ENCODE peak calls at places on chromosomes 16 and 17, in seven cellular contexts. S is NCI-H1417; Y is astrocyte of the spinal cord; W is activated gamma-delta T cell treated with Interleukin-2 at 50 U/mL for 16 hours; U is GM13977; F is fibroblast of the conjunctiva; Z is CD8-positive, alpha-beta T cell. I is an unnamed sample.

GRCh38 chr17:77214743-77215142 is 74.0 kb downstream of the SEC14L1 start:
- DNase-seq in Z (peak; percentile 26), W (no peak), F (no peak), U (no peak), S (peak; percentile 3), Y (peak; percentile 26), I (no peak)

GRCh38 chr16:74625500-74626350 is 18.8 kb upstream of the GLG1 start:
- DNase-seq in S (no peak), Y (no peak), Z (no peak), F (no peak), W (no peak), U (no peak), I (no peak)

GRCh38 chr17:17837966-17838962 is 1.5 kb upstream of the SREBF1 start:
- DNase-seq in Y (peak; percentile 44), F (no peak), W (no peak), Z (no peak), S (no peak), U (no peak), I (no peak)

GRCh38 chr17:55772086-55772485 is 21.2 kb downstream of the PCTP start:
- DNase-seq in F (no peak), Z (no peak), W (no peak), Y (no peak), U (no peak), S (no peak), I (no peak)

GRCh38 chr17:77815127-77815905 is 143.2 kb upstream of the TNRC6C start:
- DNase-seq in Z (no peak), F (no peak), Y (no peak), U (no peak), S (no peak), W (no peak), I (no peak)

GRCh38 chr16:8087597-8088279 is 502.6 kb downstream of the TMEM114 start:
- DNase-seq in S (no peak), Z (no peak), Y (no peak), W (no peak), F (no peak), U (no peak), I (no peak)

GRCh38 chr17:79091373-79091670 is 16.7 kb downstream of the ENGASE start:
- DNase-seq in W (no peak), Z (peak; percentile 12), U (no peak), Y (no peak), F (no peak), S (no peak), I (no peak)

GRCh38 chr17:48933035-48933434 is 11.6 kb downstream of the SNF8 start:
- DNase-seq in W (no peak), Z (no peak), U (no peak), Y (no peak), S (no peak), F (no peak), I (no peak)

GRCh38 chr16:2710021-2710710 is 9.9 kb downstream of the PRSS27 start:
- DNase-seq in U (no peak), Y (no peak), F (no peak), W (no peak), S (no peak), Z (no peak), I (no peak)

GRCh38 chr17:13981881-13982280 is 87.4 kb upstream of the COX10 start:
- DNase-seq in Z (no peak), Y (no peak), F (no peak), U (no peak), W (no peak), S (no peak), I (no peak)

I was measured in GM10248.